ENCODE peak calls at places on chromosomes 13 and 19, in four cellular contexts. V is GM12878, H is K562, E is HepG2. K is an unnamed sample.

GRCh38 chr19:9883764-9884163 is 48.6 kb downstream of the PIN1 start:
- DNase-seq in V (no peak), H (no peak), E (no peak), K (no peak)

GRCh38 chr13:113625965-113626661 is 31.9 kb downstream of the ATP4B start:
- DNase-seq in V (no peak), H (no peak), E (no peak), K (no peak)

GRCh38 chr19:11699931-11700794 is 38.6 kb downstream of the ZNF823 start:
- DNase-seq in V (no peak), H (peak), E (peak), K (peak)

GRCh38 chr13:89343165-89343564 is 1672.0 kb downstream of the SLITRK5 start:
- DNase-seq in V (no peak), H (no peak), E (no peak), K (no peak)

GRCh38 chr13:48493851-48494250 is 39.0 kb downstream of the RCBTB2 start:
- DNase-seq in V (no peak), H (no peak), E (no peak), K (no peak)

GRCh38 chr13:70108276-70108845 is at the start of gene KLHL1:
- DNase-seq in V (no peak), H (no peak), E (no peak), K (peak)

GRCh38 chr19:13441810-13442512 is 64.3 kb downstream of the CACNA1A start:
- DNase-seq in V (no peak), H (peak), E (peak), K (no peak)

GRCh38 chr13:26488236-26489028 is 69.1 kb upstream of the WASF3 start:
- DNase-seq in V (no peak), H (no peak), E (no peak), K (no peak)

GRCh38 chr13:114004416-114005205 is 30.7 kb upstream of the C13orf46 start:
- DNase-seq in V (no peak), H (peak), E (peak), K (no peak)

GRCh38 chr19:55091126-55091910 is 15.6 kb downstream of the EPS8L1 start:
- DNase-seq in V (no peak), H (no peak), E (no peak), K (no peak)

GRCh38 chr19:10961763-10962536 is 1.1 kb downstream of the SMARCA4 start:
- DNase-seq in V (no peak), H (peak), E (no peak), K (no peak)

GRCh38 chr19:5126498-5127223 is 157.7 kb downstream of the KDM4B start:
- DNase-seq in V (no peak), H (no peak), E (no peak), K (no peak)
- TF ChIP-seq FOXM1 in V (no peak), H (no peak), E (no peak), K (no peak)

GRCh38 chr13:28438067-28438466 is 56.9 kb downstream of the FLT1 start:
- DNase-seq in V (no peak), H (no peak), E (no peak), K (no peak)
- H3K27ac ChIP-seq in V (no peak), H (no peak), E (no peak), K (no peak)

DNA sequence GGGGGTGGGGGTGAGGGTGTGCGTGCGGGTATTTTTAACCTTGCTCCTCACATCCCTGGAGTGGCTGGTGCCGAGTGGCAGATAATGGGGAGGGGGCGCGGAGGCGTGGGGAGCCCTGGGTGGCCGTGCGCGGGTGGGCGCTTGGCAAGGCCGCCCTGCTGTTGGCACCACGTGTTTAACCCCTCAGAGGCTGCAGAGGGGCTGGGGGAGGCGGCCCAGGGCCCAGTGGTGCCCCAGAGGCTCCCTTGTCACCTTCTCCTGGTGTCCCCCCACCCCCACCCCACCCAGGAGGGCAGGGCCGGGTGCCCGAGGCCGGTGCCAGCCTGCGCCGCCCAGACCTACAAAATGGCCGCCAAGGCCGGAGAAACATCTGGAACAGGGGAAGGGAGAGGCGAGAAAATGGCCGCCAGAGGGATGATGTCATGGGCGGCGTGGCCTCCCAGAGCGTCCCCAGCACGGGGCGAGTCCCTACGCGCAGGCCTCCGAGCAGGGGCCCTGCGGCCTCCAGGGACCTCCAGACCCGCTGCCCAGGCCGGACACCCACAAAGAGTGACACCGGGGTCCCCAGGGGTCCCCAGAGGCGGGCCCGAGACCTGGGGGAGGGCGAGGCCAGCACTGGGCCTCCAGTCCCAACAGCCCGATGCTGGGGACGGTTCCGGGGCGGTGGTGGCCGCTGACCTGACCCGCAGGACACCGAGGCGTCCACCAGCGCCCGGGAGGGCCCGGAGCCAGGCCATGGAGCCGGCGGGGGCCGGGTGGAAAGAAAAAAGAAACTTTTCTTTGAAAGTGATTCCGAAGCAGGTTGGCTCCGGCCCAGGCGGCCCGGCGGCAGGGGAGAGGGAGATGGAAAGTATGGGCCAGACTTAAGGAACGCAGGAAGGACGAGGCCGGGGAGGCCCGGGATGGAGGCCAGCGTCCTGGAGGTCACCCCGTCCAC is 38.2 kb downstream of the NFIC start:
- DNase-seq in V (no peak), H (no peak), E (no peak), K (peak)
- H3K9ac ChIP-seq in V (no peak), H (no peak), E (no peak), K (no peak)

DNA sequence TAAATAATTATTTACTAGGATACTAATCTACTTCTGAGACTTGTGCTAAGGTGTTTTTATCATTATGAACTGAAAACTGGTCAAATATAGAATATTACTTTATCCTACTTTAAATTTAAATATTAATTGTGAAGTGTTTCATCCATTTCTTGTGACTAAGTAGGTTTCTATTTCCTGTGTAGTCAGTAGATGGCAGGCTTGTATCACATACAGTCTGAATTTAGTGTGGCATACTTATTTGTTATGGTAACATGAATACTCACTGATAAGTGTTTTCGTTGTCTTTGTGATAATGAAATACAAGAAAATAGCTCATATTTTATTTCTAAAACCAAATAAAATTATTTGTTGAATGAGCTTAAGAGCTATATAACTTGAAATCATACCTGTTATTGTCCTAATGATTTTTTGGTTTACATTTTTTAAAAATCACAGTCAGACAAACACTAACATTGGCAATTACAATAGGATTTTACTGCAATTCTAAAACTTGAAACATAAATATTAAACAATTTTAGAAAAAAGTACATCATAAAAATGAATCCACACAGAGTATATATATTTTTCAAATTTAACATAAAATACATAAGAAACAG is 904.6 kb upstream of the PCDH20 start:
- DNase-seq in V (peak), H (no peak), E (peak), K (peak)
- TF ChIP-seq FOXM1 in V (no peak), H (no peak), E (no peak), K (no peak)

GRCh38 chr19:51802775-51803174 is 7.8 kb downstream of the FPR3 start:
- DNase-seq in V (no peak), H (no peak), E (no peak), K (no peak)

GRCh38 chr19:51807111-51807701 is 12.2 kb downstream of the FPR3 start:
- DNase-seq in V (no peak), H (peak), E (peak), K (no peak)

GRCh38 chr19:51800849-51801244 is 5.9 kb downstream of the FPR3 start:
- DNase-seq in V (no peak), H (peak), E (no peak), K (no peak)

GRCh38 chr19:51803529-51803928 is 8.6 kb downstream of the FPR3 start:
- DNase-seq in V (no peak), H (peak), E (no peak), K (no peak)

DNA sequence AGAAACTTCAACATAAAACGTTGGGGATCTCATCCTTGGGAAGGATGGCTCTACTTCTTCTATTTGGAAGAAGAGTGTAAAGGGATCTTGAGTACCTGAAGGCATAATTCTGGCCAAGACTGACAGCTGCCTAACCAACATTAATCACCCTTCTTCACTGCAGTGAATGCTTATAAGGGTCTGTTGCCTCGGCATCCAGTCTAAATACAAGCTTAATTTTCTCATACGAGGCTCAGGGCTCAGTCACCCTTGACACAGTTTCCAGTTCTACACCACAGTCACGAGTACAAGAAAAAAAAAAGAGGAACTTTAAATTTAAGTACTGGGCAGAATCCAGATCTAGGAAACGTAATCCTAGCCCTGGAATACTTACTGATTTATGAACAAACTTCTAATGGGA is 9.0 kb downstream of the FPR3 start:
- DNase-seq in V (no peak), H (no peak), E (no peak), K (no peak)
- H3K27ac ChIP-seq in V (no peak), H (peak), E (no peak), K (no peak)

GRCh38 chr13:27967203-27967735 is 1.8 kb downstream of the CDX2 start:
- DNase-seq in V (no peak), H (no peak), E (no peak), K (no peak)
- H3K9ac ChIP-seq in V (no peak), H (no peak), E (no peak), K (no peak)

DNA sequence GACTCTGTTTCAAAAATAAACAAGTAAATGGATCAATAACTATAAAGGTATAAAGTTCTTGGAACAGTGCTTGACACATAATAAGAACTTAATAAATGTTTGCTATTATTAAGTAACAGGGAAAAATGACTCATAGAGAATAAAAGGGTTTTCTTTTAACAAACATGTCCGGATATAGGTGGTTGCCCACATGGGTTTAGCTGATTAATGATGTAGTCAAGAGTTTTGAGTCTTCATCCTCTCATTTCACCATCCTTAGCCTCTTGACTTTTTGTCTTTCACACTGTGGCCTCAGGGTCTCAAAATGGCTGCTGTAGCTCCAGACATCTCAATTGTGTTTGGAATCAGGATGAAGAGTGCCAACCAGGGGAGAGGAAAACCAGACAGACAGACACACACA is 98.0 kb downstream of the HSPH1 start:
- DNase-seq in V (no peak), H (no peak), E (no peak), K (no peak)
- TF ChIP-seq FOXM1 in V (no peak), H (no peak), E (no peak), K (no peak)

GRCh38 chr13:35833571-35834305 is 297.4 kb downstream of the DCLK1 start:
- DNase-seq in V (no peak), H (no peak), E (no peak), K (no peak)

GRCh38 chr13:35836476-35836875 is 294.7 kb downstream of the DCLK1 start:
- DNase-seq in V (no peak), H (no peak), E (no peak), K (no peak)

GRCh38 chr13:35839746-35840273 is 291.4 kb downstream of the DCLK1 start:
- DNase-seq in V (no peak), H (no peak), E (no peak), K (no peak)

GRCh38 chr13:35840991-35841604 is 290.1 kb downstream of the DCLK1 start:
- DNase-seq in V (no peak), H (no peak), E (no peak), K (no peak)

GRCh38 chr13:35838356-35838755 is 292.8 kb downstream of the DCLK1 start:
- DNase-seq in V (no peak), H (no peak), E (no peak), K (no peak)
- H3K27ac ChIP-seq in V (no peak), H (no peak), E (no peak), K (peak)

GRCh38 chr19:49637865-49638350 is 2.0 kb downstream of the RRAS start:
- DNase-seq in V (no peak), H (peak), E (no peak), K (no peak)
- H3K9ac ChIP-seq in V (no peak), H (no peak), E (no peak), K (peak)